ENCODE peak calls at places on chromosomes 3 and 15, in five cellular contexts. E is heart left ventricle, Z is psoas muscle, G is Peyer's patch, Q is lower lobe of right lung. F is an unnamed sample.

GRCh38 chr3:194206375-194206774 is 70.4 kb downstream of the HES1 start:
- DNase-seq in E (no peak), Z (peak; percentile 75), G (no peak), Q (peak; percentile 77), F (no peak)

GRCh38 chr15:68829068-68829467 is 8.4 kb upstream of the ANP32A start:
- DNase-seq in E (no peak), Z (no peak), G (no peak), Q (no peak), F (peak; percentile 41)

GRCh38 chr15:61380270-61380669 is 151.2 kb upstream of the RORA start:
- DNase-seq in E (no peak), Z (no peak), G (no peak), Q (no peak), F (no peak)

GRCh38 chr15:68032672-68033071 is 21.4 kb upstream of the PIAS1 start:
- DNase-seq in E (no peak), Z (no peak), G (no peak), Q (no peak), F (no peak)

GRCh38 chr15:29242466-29243242 is 27.0 kb downstream of the NSMCE3 start:
- DNase-seq in E (no peak), Z (no peak), G (no peak), Q (no peak), F (no peak)

GRCh38 chr3:106242779-106243178 is 374.0 kb upstream of the CBLB start:
- DNase-seq in E (no peak), Z (no peak), G (no peak), Q (no peak), F (no peak)

GRCh38 chr3:138412821-138413531 is 21.4 kb upstream of the ESYT3 start:
- DNase-seq in E (no peak), Z (no peak), G (no peak), Q (no peak), F (no peak)

GRCh38 chr3:46895204-46895660 is 17.7 kb downstream of the PTH1R start:
- DNase-seq in E (peak; percentile 85), Z (peak; percentile 78), G (peak; percentile 80), Q (peak; percentile 82), F (peak; percentile 68)

GRCh38 chr3:66609660-66610547 is 109.1 kb upstream of the LRIG1 start:
- DNase-seq in E (no peak), Z (no peak), G (no peak), Q (no peak), F (no peak)

GRCh38 chr3:143901105-143901504 is 52.8 kb upstream of the SLC9A9 start:
- DNase-seq in E (no peak), Z (no peak), G (no peak), Q (no peak), F (no peak)

GRCh38 chr15:41241251-41241964 is 10.3 kb downstream of the CHP1 start:
- DNase-seq in E (no peak), Z (no peak), G (no peak), Q (no peak), F (no peak)

GRCh38 chr3:130933801-130934345 is 40.0 kb downstream of the ATP2C1 start:
- DNase-seq in E (no peak), Z (no peak), G (no peak), Q (no peak), F (no peak)

GRCh38 chr15:61173899-61174689 is 55.0 kb downstream of the RORA start:
- DNase-seq in E (no peak), Z (no peak), G (no peak), Q (no peak), F (no peak)

GRCh38 chr3:18372786-18373405 is 52.2 kb downstream of the SATB1 start:
- DNase-seq in E (no peak), Z (no peak), G (no peak), Q (no peak), F (peak; percentile 53)

GRCh38 chr15:54979949-54980348 is 216.8 kb downstream of the RSL24D1 start:
- DNase-seq in E (no peak), Z (no peak), G (no peak), Q (no peak), F (no peak)

GRCh38 chr3:197371521-197372075 is 73.2 kb upstream of the DLG1 start:
- DNase-seq in E (no peak), Z (no peak), G (no peak), Q (no peak), F (no peak)

GRCh38 chr3:113912551-113913246 is 35.1 kb upstream of the ZDHHC23 start:
- DNase-seq in E (no peak), Z (no peak), G (no peak), Q (no peak), F (peak; percentile 26)

GRCh38 chr15:22979069-22979698 is 984 bp downstream of the CYFIP1 start:
- DNase-seq in E (peak; percentile 85), Z (peak; percentile 60), G (peak; percentile 86), Q (peak; percentile 77), F (peak; percentile 8)

GRCh38 chr3:13540332-13540995 is 8.5 kb upstream of the FBLN2 start:
- DNase-seq in E (peak; percentile 69), Z (peak; percentile 56), G (no peak), Q (no peak), F (no peak)

GRCh38 chr3:120093119-120093922 is 926 bp downstream of the GSK3B start:
- DNase-seq in E (peak; percentile 41), Z (no peak), G (peak; percentile 52), Q (no peak), F (no peak)

GRCh38 chr3:192281207-192281880 is 446.0 kb downstream of the FGF12 start:
- DNase-seq in E (no peak), Z (no peak), G (no peak), Q (no peak), F (no peak)

GRCh38 chr3:99920530-99921376 is 103.1 kb downstream of the CMSS1 start:
- DNase-seq in E (peak; percentile 70), Z (peak; percentile 66), G (peak; percentile 52), Q (peak; percentile 59), F (no peak)

GRCh38 chr15:39888243-39888642 is 31.8 kb downstream of the GPR176 start:
- DNase-seq in E (no peak), Z (no peak), G (no peak), Q (no peak), F (no peak)

GRCh38 chr3:194141415-194142155 is 5.6 kb downstream of the HES1 start:
- DNase-seq in E (peak; percentile 95), Z (peak; percentile 94), G (peak; percentile 89), Q (peak; percentile 95), F (no peak)

GRCh38 chr3:77887611-77888010 is 847.7 kb downstream of the ROBO2 start:
- DNase-seq in E (no peak), Z (no peak), G (no peak), Q (no peak), F (no peak)

GRCh38 chr15:66753687-66754377 is 51.8 kb downstream of the SMAD6 start:
- DNase-seq in E (no peak), Z (no peak), G (peak; percentile 16), Q (no peak), F (no peak)

GRCh38 chr3:158846803-158847465 is 45.1 kb downstream of the MFSD1 start:
- DNase-seq in E (no peak), Z (no peak), G (no peak), Q (no peak), F (no peak)

GRCh38 chr3:156609115-156609514 is 54.2 kb upstream of the SSR3 start:
- DNase-seq in E (no peak), Z (no peak), G (no peak), Q (no peak), F (no peak)

GRCh38 chr3:156608601-156609000 is 53.7 kb upstream of the SSR3 start:
- DNase-seq in E (no peak), Z (no peak), G (no peak), Q (no peak), F (no peak)

GRCh38 chr3:156611870-156612494 is 57.1 kb upstream of the SSR3 start:
- DNase-seq in E (no peak), Z (no peak), G (no peak), Q (no peak), F (no peak)

GRCh38 chr3:156609546-156609945 is 54.6 kb upstream of the SSR3 start:
- DNase-seq in E (no peak), Z (no peak), G (no peak), Q (no peak), F (no peak)

GRCh38 chr3:156610154-156610553 is 55.2 kb upstream of the SSR3 start:
- DNase-seq in E (no peak), Z (no peak), G (no peak), Q (no peak), F (no peak)
- H3K27ac ChIP-seq in E (no peak overlapping the region), Z (no peak overlapping the region), G (no peak overlapping the region), Q (no peak overlapping the region), F (no peak overlapping the region)

GRCh38 chr15:93246266-93247242 is 157.5 kb upstream of the RGMA start:
- DNase-seq in E (no peak), Z (no peak), G (no peak), Q (no peak), F (no peak)

GRCh38 chr15:93245616-93246122 is 156.7 kb upstream of the RGMA start:
- DNase-seq in E (no peak), Z (no peak), G (no peak), Q (no peak), F (no peak)

GRCh38 chr15:93249599-93249998 is 160.6 kb upstream of the RGMA start:
- DNase-seq in E (no peak), Z (no peak), G (no peak), Q (no peak), F (no peak)

GRCh38 chr15:93250212-93250611 is 161.2 kb upstream of the RGMA start:
- DNase-seq in E (no peak), Z (no peak), G (no peak), Q (no peak), F (no peak)

DNA sequence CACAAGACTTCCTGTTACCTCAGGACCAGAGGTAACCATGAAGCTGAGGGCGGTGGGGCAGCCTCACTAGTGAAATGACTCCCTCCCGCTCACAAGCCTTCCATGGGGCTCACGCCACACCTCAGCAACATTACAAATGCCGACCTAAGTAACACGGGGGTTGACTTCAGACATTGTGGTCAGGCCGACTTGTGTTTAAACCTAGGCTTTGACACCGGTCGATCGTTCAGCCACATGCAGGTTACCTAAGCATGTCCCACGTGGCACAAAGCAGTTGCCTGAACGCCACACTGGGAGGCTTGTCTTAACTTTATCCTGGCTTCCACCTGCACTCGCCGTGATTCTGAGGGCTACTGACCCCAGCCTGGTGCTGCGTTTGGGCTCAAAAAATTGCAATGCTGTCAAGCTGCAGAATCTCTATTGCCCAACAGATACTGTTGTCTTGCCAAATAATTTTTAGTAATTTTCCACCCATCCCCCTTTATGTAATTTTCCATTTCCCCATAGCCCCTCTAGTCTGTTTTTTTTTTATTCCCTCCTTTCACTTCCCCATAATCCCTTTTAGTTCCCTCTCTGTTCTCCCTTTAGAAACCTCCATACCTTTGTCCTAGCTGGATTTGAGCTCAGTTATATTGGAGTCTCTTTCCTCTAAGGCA is 158.6 kb upstream of the RGMA start:
- DNase-seq in E (no peak), Z (no peak), G (no peak), Q (no peak), F (no peak)
- H3K27ac ChIP-seq in E (no peak overlapping the region), Z (no peak overlapping the region), G (no peak overlapping the region), Q (no peak overlapping the region), F (no peak overlapping the region)

GRCh38 chr3:58092516-58092915 is 84.3 kb downstream of the FLNB start:
- DNase-seq in E (no peak), Z (no peak), G (no peak), Q (no peak), F (no peak)
- H3K27ac ChIP-seq in E (no peak overlapping the region), Z (no peak overlapping the region), G (no peak overlapping the region), Q (no peak overlapping the region), F (no peak overlapping the region)

GRCh38 chr3:134244921-134245320 is 5.7 kb downstream of the RYK start:
- DNase-seq in E (no peak), Z (no peak), G (no peak), Q (no peak), F (no peak)

GRCh38 chr3:134237454-134238145 is 13.1 kb downstream of the RYK start:
- DNase-seq in E (no peak), Z (no peak), G (no peak), Q (no peak), F (no peak)

GRCh38 chr3:134239538-134239937 is 11.1 kb downstream of the RYK start:
- DNase-seq in E (no peak), Z (no peak), G (no peak), Q (no peak), F (no peak)

GRCh38 chr3:134242649-134243637 is 7.7 kb downstream of the RYK start:
- DNase-seq in E (no peak), Z (no peak), G (no peak), Q (no peak), F (no peak)
- H3K27ac ChIP-seq in E (no peak overlapping the region), Z (peak overlapping the region; percentile 33), G (no peak overlapping the region), Q (no peak overlapping the region), F (no peak overlapping the region)